ENCODE peak calls at places on chromosomes 7 and 10, in ten cellular contexts. Z is psoas muscle; T is cardiac muscle cell; E is upper lobe of left lung; P is astrocyte; N is CD8-positive, alpha-beta T cell; Y is HCT116; C is body of pancreas; F is lung; J is H9. Q is an unnamed sample.

GRCh38 chr10:34280599-34281374 is 534.3 kb downstream of the PARD3 start:
- DNase-seq in Z (no peak), T (no peak), E (no peak), P (peak; percentile 98), N (no peak), Y (no peak), C (no peak), F (no peak), J (peak; percentile 43), Q (peak; percentile 97)

GRCh38 chr7:119472398-119473038 is 800.5 kb upstream of the KCND2 start:
- DNase-seq in Z (no peak), T (peak; percentile 2), E (peak; percentile 39), P (no peak), N (no peak), Y (no peak), C (peak; percentile 76), F (no peak), J (peak; percentile 43), Q (no peak)

GRCh38 chr10:110310741-110311140 is 6.0 kb upstream of the SMNDC1 start:
- DNase-seq in Z (no peak), T (no peak), E (no peak), P (no peak), N (no peak), Y (no peak), C (no peak), F (no peak), J (no peak), Q (no peak)

GRCh38 chr10:29734980-29735627 is 100.3 kb upstream of the SVIL start:
- DNase-seq in Z (peak; percentile 91), T (peak; percentile 71), E (peak; percentile 71), P (peak; percentile 28), N (peak; percentile 44), Y (no peak), C (peak; percentile 68), F (peak; percentile 79), J (peak; percentile 42), Q (no peak)

GRCh38 chr7:83469076-83469475 is 179.9 kb downstream of the SEMA3E start:
- DNase-seq in Z (no peak), T (no peak), E (no peak), P (peak; percentile 83), N (no peak), Y (no peak), C (no peak), F (no peak), J (no peak), Q (no peak)

GRCh38 chr10:5590816-5591215 is 66.1 kb downstream of the CALML3 start:
- DNase-seq in Z (no peak), T (peak; percentile 40), E (no peak), P (no peak), N (no peak), Y (no peak), C (no peak), F (no peak), J (no peak), Q (no peak)

GRCh38 chr10:44380829-44381600 is 3.9 kb downstream of the CXCL12 start:
- DNase-seq in Z (no peak), T (no peak), E (peak; percentile 7), P (no peak), N (no peak), Y (no peak), C (no peak), F (no peak), J (no peak), Q (no peak)

GRCh38 chr7:140506788-140507464 is 27.6 kb upstream of the MKRN1 start:
- DNase-seq in Z (peak; percentile 77), T (peak; percentile 95), E (peak; percentile 30), P (peak; percentile 42), N (no peak), Y (no peak), C (peak; percentile 15), F (no peak), J (peak; percentile 70), Q (peak; percentile 53)

GRCh38 chr7:57354679-57355338 is 95.2 kb upstream of the ZNF716 start:
- DNase-seq in Z (no peak), T (no peak), E (no peak), P (no peak), N (no peak), Y (no peak), C (no peak), F (no peak), J (no peak), Q (no peak)

GRCh38 chr7:42734568-42734967 is 177.3 kb downstream of the C7orf25 start:
- DNase-seq in Z (no peak), T (no peak), E (no peak), P (peak; percentile 53), N (no peak), Y (no peak), C (no peak), F (no peak), J (no peak), Q (no peak)

GRCh38 chr10:4937346-4937745 is 25.9 kb upstream of the AKR1C1 start:
- DNase-seq in Z (no peak), T (no peak), E (no peak), P (no peak), N (no peak), Y (no peak), C (no peak), F (no peak), J (no peak), Q (no peak)

GRCh38 chr10:115092555-115093285 is 445 bp upstream of the ATRNL1 start:
- DNase-seq in Z (peak; percentile 50), T (peak; percentile 69), E (no peak), P (peak; percentile 18), N (no peak), Y (no peak), C (peak; percentile 16), F (no peak), J (peak; percentile 65), Q (peak; percentile 4)

GRCh38 chr10:4678023-4678950 is 147.7 kb upstream of the AKR1E2 start:
- DNase-seq in Z (no peak), T (no peak), E (no peak), P (peak; percentile 93), N (no peak), Y (no peak), C (no peak), F (no peak), J (no peak), Q (peak; percentile 92)

GRCh38 chr7:14596421-14596820 is 306.1 kb downstream of the DGKB start:
- DNase-seq in Z (no peak), T (no peak), E (no peak), P (peak; percentile 56), N (no peak), Y (no peak), C (no peak), F (no peak), J (no peak), Q (peak; percentile 33)

GRCh38 chr10:4022473-4022872 is 237.5 kb upstream of the KLF6 start:
- DNase-seq in Z (no peak), T (no peak), E (no peak), P (no peak), N (no peak), Y (no peak), C (no peak), F (no peak), J (no peak), Q (no peak)

GRCh38 chr7:2709553-2710165 is 21.7 kb downstream of the AMZ1 start:
- DNase-seq in Z (peak; percentile 79), T (peak; percentile 75), E (peak; percentile 80), P (no peak), N (peak; percentile 69), Y (peak; percentile 26), C (peak; percentile 71), F (peak; percentile 63), J (peak; percentile 95), Q (peak; percentile 21)

GRCh38 chr7:29146082-29146706 is at the start of gene CPVL:
- DNase-seq in Z (peak; percentile 71), T (peak; percentile 77), E (peak; percentile 72), P (no peak), N (no peak), Y (peak; percentile 29), C (peak; percentile 25), F (peak; percentile 51), J (peak; percentile 78), Q (peak; percentile 10)

DNA sequence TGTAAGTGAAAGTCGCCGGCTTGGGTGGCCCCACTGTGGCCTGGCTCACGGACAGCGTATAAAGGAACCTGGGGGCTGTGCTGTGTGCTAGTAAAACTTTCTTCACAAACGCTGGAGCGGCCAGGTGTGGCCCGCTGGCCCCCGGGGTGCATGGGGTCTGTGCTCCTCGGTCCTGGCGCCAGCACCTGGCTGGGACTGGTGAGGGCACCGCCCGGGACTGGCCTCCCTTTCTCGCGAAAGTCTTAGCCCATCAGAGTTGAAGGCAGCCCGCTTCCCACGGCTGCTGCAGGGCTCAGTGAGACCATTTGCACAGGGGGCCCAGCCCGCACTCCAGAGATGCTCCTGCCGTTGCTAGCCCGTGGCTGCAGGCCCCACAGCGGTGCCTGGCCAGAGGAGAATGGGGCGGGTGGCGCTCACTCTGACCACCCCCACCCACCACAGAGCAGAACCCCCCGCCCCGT is 5.8 kb downstream of the PWWP2B start:
- DNase-seq in Z (peak; percentile 42), T (no peak), E (no peak), P (no peak), N (no peak), Y (no peak), C (peak; percentile 11), F (no peak), J (no peak), Q (no peak)
- H3K4me1 ChIP-seq in Z (peaks cover 42% of the 10 kb centered on the region), T (peaks cover 17% of the 10 kb centered on the region), E (peaks cover 56% of the 10 kb centered on the region), P (peaks cover 4% of the 10 kb centered on the region), N (peaks cover 16% of the 10 kb centered on the region), Y (peaks cover 32% of the 10 kb centered on the region), C (peaks cover 97% of the 10 kb centered on the region), F (peaks cover 5% of the 10 kb centered on the region), J (no peaks in the 10 kb centered on the region), Q (peaks cover 17% of the 10 kb centered on the region)

DNA sequence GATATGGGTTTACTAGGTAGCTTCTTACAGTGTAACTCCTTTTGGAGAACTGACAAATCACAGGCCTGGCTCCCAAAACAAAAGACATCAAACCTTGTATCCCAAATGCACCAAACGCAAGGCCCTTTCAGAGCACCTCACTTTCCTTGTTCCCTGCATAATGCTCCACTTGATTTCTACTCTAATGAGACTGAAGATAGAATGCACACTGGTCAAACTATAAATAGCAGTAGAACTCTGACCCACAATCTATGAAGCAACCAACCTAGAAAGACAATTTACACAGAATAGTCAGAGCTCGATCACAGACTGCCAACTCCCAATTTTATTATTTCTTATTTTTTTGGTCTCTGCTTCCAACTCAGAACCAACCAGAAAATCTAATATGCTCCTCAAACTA is 214.4 kb downstream of the CACNA2D1 start:
- DNase-seq in Z (no peak), T (no peak), E (no peak), P (no peak), N (no peak), Y (no peak), C (no peak), F (no peak), J (no peak), Q (no peak)
- TF ChIP-seq CTCF in Z (no peak), T (no peak), E (no peak), P (no peak), N (no peak), Y (no peak), C (no peak), F (no peak), J (no peak), Q (no peak)

GRCh38 chr10:20085115-20085514 is 268.9 kb downstream of the PLXDC2 start:
- DNase-seq in Z (no peak), T (peak; percentile 19), E (no peak), P (no peak), N (no peak), Y (no peak), C (no peak), F (no peak), J (no peak), Q (no peak)
- H3K27ac ChIP-seq in Z (no peak overlapping the region), T (no peak overlapping the region), E (no peak overlapping the region), P (no peak overlapping the region), N (no peak overlapping the region), Y (no peak overlapping the region), C (no peak overlapping the region), F (no peak overlapping the region), J (no peak overlapping the region), Q (no peak overlapping the region)

GRCh38 chr7:20217193-20217948 is at the start of gene MACC1:
- DNase-seq in Z (peak; percentile 29), T (peak; percentile 20), E (peak; percentile 90), P (no peak), N (no peak), Y (peak; percentile 93), C (peak; percentile 82), F (peak; percentile 82), J (peak; percentile 90), Q (peak; percentile 93)
- H3K4me1 ChIP-seq in Z (no peaks in the 10 kb centered on the region), T (peaks cover 8% of the 10 kb centered on the region), E (peaks cover 10% of the 10 kb centered on the region), P (peaks cover 32% of the 10 kb centered on the region), N (no peaks in the 10 kb centered on the region), Y (peaks cover 52% of the 10 kb centered on the region), C (peaks cover 40% of the 10 kb centered on the region), F (no peaks in the 10 kb centered on the region), J (peaks cover 9% of the 10 kb centered on the region), Q (peaks cover 26% of the 10 kb centered on the region)

Q was measured in foreskin keratinocyte.